ENCODE peak calls at places on chromosome 6, in five cellular contexts. Y, I, R, Q and O are unnamed samples.

GRCh38 chr6:67129780-67130179 is 1422.8 kb upstream of the EYS start:
- DNase-seq in Y (no peak), R (no peak), I (no peak), Q (no peak), O (no peak)

GRCh38 chr6:65004283-65004682 is 702.7 kb downstream of the EYS start:
- DNase-seq in R (no peak), Y (no peak), Q (no peak), I (no peak), O (no peak)

GRCh38 chr6:91276315-91276714 is 689.4 kb upstream of the MAP3K7 start:
- DNase-seq in Y (no peak), R (peak; percentile 4), I (no peak), Q (peak; percentile 27), O (no peak)

GRCh38 chr6:109002100-109002697 is 92.4 kb downstream of the SESN1 start:
- DNase-seq in I (no peak), Q (peak; percentile 69), Y (no peak), R (peak; percentile 8), O (no peak)

GRCh38 chr6:164854526-164854925 is 454.9 kb downstream of the C6orf118 start:
- DNase-seq in Y (no peak), R (no peak), I (no peak), Q (no peak), O (no peak)

GRCh38 chr6:32940656-32941411 is at the start of gene HLA-DMB:
- DNase-seq in Y (peak; percentile 83), I (peak; percentile 65), R (peak; percentile 73), Q (peak; percentile 64), O (peak; percentile 65)

GRCh38 chr6:169250660-169251059 is 3.0 kb downstream of the THBS2 start:
- DNase-seq in Q (peak; percentile 86), I (no peak), Y (peak; percentile 50), R (peak; percentile 95), O (no peak)

GRCh38 chr6:90537027-90537426 is 49.8 kb downstream of the MAP3K7 start:
- DNase-seq in I (no peak), Y (no peak), R (peak; percentile 45), Q (peak; percentile 25), O (no peak)

GRCh38 chr6:91485047-91485446 is 898.2 kb upstream of the MAP3K7 start:
- DNase-seq in I (no peak), Y (no peak), R (no peak), Q (no peak), O (no peak)

GRCh38 chr6:136546321-136546720 is 3.9 kb downstream of the MAP7 start:
- DNase-seq in Y (no peak), R (no peak), I (no peak), Q (no peak), O (no peak)

GRCh38 chr6:149924206-149924932 is 1.4 kb upstream of the RAET1G start:
- DNase-seq in R (no peak), Y (no peak), Q (no peak), I (no peak), O (no peak)

GRCh38 chr6:37988696-37989095 is 169.2 kb downstream of the ZFAND3 start:
- DNase-seq in R (no peak), Y (no peak), Q (no peak), I (no peak), O (peak; percentile 70)

GRCh38 chr6:113586966-113587699 is 270.0 kb upstream of the MARCKS start:
- DNase-seq in R (no peak), I (no peak), Q (no peak), Y (no peak), O (no peak)

GRCh38 chr6:6225885-6226284 is 94.6 kb downstream of the F13A1 start:
- DNase-seq in R (no peak), I (no peak), Y (no peak), Q (no peak), O (peak; percentile 15)

GRCh38 chr6:70638468-70638867 is 29.2 kb upstream of the SMAP1 start:
- DNase-seq in R (no peak), I (no peak), Y (no peak), Q (no peak), O (no peak)

GRCh38 chr6:46719099-46719498 is 16.1 kb downstream of the PLA2G7 start:
- DNase-seq in Q (peak; percentile 22), I (no peak), Y (peak; percentile 49), R (peak; percentile 41), O (no peak)

GRCh38 chr6:150002710-150003109 is 22.6 kb downstream of the RAET1L start:
- DNase-seq in R (no peak), Y (no peak), I (no peak), Q (no peak), O (no peak)

GRCh38 chr6:299050-299980 is 7.0 kb downstream of the DUSP22 start:
- DNase-seq in Q (peak; percentile 29), Y (no peak), R (peak; percentile 40), I (no peak), O (peak; percentile 52)

GRCh38 chr6:117491916-117492315 is 9.4 kb downstream of the DCBLD1 start:
- DNase-seq in I (no peak), Q (peak; percentile 36), R (peak; percentile 58), Y (no peak), O (no peak)

GRCh38 chr6:52503853-52504777 is 72.7 kb downstream of the TRAM2 start:
- DNase-seq in I (peak; percentile 64), Q (peak; percentile 83), R (peak; percentile 72), Y (peak; percentile 96), O (peak; percentile 99)

DNA sequence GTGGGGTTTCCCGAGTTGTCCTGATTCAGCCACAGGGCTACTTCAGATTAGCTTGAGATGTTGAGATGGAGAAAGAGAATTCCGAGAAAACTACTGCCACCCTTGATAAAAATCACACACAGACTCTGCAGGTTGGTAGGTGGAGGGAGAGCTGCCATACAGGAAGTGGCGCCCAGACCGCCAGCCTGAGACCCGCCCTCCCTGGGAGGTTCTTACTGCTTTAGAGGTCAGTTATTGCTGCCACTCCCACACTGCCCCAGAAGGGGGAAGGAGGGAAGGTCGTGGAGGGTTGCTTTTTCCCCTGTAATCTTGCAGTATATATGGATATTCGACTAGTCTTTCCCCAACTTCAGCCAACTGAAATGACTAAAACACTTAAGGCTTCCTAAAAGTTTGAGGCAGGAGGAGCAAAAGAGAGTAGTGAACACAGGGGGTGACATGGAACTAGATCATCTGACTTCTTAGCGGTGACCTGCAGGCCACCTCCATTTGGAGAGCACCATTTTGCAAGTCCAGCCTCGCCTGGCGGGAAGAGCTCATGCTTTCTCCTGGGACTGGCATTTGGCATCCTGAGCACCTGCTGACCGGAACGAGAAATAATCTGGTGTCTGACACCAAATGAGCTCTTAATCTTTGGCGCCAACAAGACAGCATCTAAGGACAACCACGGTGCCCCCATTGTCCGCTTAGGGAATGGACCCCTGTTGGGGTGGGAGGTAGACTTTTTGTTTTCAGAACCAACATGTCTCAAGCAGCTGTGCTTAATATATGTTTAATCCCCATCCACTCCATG is 35.7 kb upstream of the SLC22A1 start:
- DNase-seq in Y (no peak), I (no peak), Q (no peak), R (no peak), O (no peak)
- H3K36me3 ChIP-seq in Y (peaks cover 94% of the 10 kb centered on the region), I (no peaks in the 10 kb centered on the region), Q (peaks cover 26% of the 10 kb centered on the region), R (peaks cover 61% of the 10 kb centered on the region), O (peaks cover 87% of the 10 kb centered on the region)

GRCh38 chr6:129112591-129112990 is 229.7 kb downstream of the LAMA2 start:
- DNase-seq in Q (no peak), Y (no peak), I (no peak), R (no peak), O (no peak)

GRCh38 chr6:129113637-129114036 is 230.7 kb downstream of the LAMA2 start:
- DNase-seq in Q (no peak), Y (no peak), I (no peak), R (no peak), O (no peak)

GRCh38 chr6:129111853-129112252 is 228.9 kb downstream of the LAMA2 start:
- DNase-seq in I (no peak), Y (no peak), Q (no peak), R (no peak), O (no peak)

GRCh38 chr6:129108337-129108736 is 225.4 kb downstream of the LAMA2 start:
- DNase-seq in R (no peak), Y (no peak), I (no peak), Q (no peak), O (no peak)

GRCh38 chr6:129110687-129111343 is 227.9 kb downstream of the LAMA2 start:
- DNase-seq in I (no peak), Y (no peak), R (peak; percentile 16), Q (no peak), O (no peak)
- H3K4me1 ChIP-seq in I (peaks cover 53% of the 10 kb centered on the region), Y (peaks cover 5% of the 10 kb centered on the region), R (no peaks in the 10 kb centered on the region), Q (no peaks in the 10 kb centered on the region), O (no peaks in the 10 kb centered on the region)

DNA sequence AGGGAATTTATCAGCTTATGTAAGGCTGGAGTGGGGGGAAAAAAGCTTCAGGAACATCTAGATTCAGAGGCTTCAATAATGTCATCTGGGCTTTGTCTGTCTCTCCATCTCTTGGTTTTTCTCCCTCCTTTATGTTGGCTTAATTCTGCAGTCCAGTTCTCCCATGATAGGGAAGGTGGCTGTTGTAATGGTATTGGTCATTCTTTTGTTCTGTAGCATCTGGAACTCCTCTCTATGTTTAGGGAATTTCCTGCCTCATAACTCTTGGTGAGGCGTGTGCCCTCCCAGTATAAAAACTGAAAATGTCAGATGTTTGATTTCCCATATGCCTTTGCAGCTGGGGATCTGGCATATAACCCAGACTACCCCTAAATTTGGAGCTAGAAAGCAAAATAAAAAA is 125.2 kb upstream of the COL21A1 start:
- DNase-seq in R (peak; percentile 24), Q (no peak), I (no peak), Y (no peak), O (no peak)
- H3K27ac ChIP-seq in R (no peak overlapping the region), Q (no peak overlapping the region), I (peak overlapping the region; percentile 84), Y (peak overlapping the region; percentile 83), O (peak overlapping the region; percentile 80)

GRCh38 chr6:18243302-18243893 is 20.9 kb downstream of the DEK start:
- DNase-seq in Y (no peak), Q (no peak), I (no peak), R (no peak), O (no peak)
- H3K36me3 ChIP-seq in Y (peaks cover 25% of the 10 kb centered on the region), Q (peaks cover 3% of the 10 kb centered on the region), I (no peaks in the 10 kb centered on the region), R (peaks cover 27% of the 10 kb centered on the region), O (no peaks in the 10 kb centered on the region)

DNA sequence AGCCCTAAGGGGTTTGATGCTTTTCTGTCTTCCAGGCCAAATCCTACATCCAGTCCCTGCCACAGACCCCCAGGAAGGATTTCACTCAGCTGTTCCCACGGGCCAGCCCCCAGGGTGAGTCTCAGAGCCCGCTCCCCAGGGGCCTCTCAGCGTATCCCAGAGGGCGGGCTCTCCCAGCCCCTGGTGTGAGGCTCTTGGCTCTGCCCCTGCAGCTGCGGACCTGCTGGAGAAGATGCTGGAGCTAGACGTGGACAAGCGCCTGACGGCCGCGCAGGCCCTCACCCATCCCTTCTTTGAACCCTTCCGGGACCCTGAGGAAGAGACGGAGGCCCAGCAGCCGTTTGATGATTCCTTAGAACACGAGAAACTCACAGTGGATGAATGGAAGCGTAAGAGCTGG is 8.4 kb downstream of the MAPK13 start:
- DNase-seq in I (no peak), Q (no peak), R (no peak), Y (no peak), O (no peak)
- H3K4me1 ChIP-seq in I (peaks cover 34% of the 10 kb centered on the region), Q (no peaks in the 10 kb centered on the region), R (peaks cover 2% of the 10 kb centered on the region), Y (no peaks in the 10 kb centered on the region), O (no peaks in the 10 kb centered on the region)